ENCODE peak calls at places on chromosomes 11 and 22, in seven cellular contexts. R is caudate nucleus, P is kidney epithelial cell, K is left ventricle myocardium superior, N is T-helper 2 cell, I is choroid plexus epithelial cell, W is H9. Z is an unnamed sample.

GRCh38 chr11:102517670-102518069 is 12.9 kb downstream of the MMP7 start:
- DNase-seq in W (no peak), K (no peak), P (no peak), R (no peak), I (no peak), N (no peak), Z (no peak)

GRCh38 chr11:71204748-71205664 is 47.4 kb downstream of the SHANK2 start:
- DNase-seq in I (no peak), W (no peak), K (peak), N (no peak), P (no peak), R (no peak), Z (no peak)

GRCh38 chr11:68120212-68121066 is 749 bp downstream of the CHKA start:
- DNase-seq in R (no peak), P (no peak), N (peak), W (peak), I (peak), K (peak), Z (peak)

GRCh38 chr11:73141309-73142127 is 600 bp downstream of the FCHSD2 start:
- DNase-seq in N (peak), I (peak), K (peak), W (peak), P (no peak), R (no peak), Z (peak)

GRCh38 chr22:39808087-39808486 is 85.5 kb downstream of the ENTHD1 start:
- DNase-seq in P (no peak), W (peak), I (peak), R (no peak), N (no peak), K (peak), Z (peak)

GRCh38 chr11:18669211-18669593 is 29.4 kb upstream of the TMEM86A start:
- DNase-seq in P (no peak), R (no peak), I (peak), N (no peak), K (no peak), W (no peak), Z (no peak)

GRCh38 chr11:68271781-68272608 is at the start of gene C11orf24:
- DNase-seq in I (peak), P (peak), W (peak), N (peak), R (peak), K (peak), Z (peak)

GRCh38 chr11:120132645-120133185 is 5.2 kb downstream of the TRIM29 start:
- DNase-seq in R (no peak), P (no peak), I (no peak), W (peak), N (no peak), K (no peak), Z (no peak)

GRCh38 chr11:45471002-45471665 is 185.0 kb upstream of the SYT13 start:
- DNase-seq in I (no peak), N (no peak), P (no peak), W (no peak), K (no peak), R (no peak), Z (no peak)

GRCh38 chr22:40391417-40391816 is 21.0 kb downstream of the SGSM3 start:
- DNase-seq in K (no peak), P (no peak), N (no peak), I (no peak), R (no peak), W (no peak), Z (no peak)

GRCh38 chr22:21726650-21727049 is 8.9 kb downstream of the YPEL1 start:
- DNase-seq in I (peak), W (peak), P (no peak), N (no peak), K (no peak), R (no peak), Z (peak)

GRCh38 chr11:63866211-63866610 is 27.3 kb downstream of the MARK2 start:
- DNase-seq in K (peak), N (no peak), W (no peak), I (peak), P (no peak), R (no peak), Z (no peak)

GRCh38 chr11:134033696-134034491 is 35.0 kb upstream of the JAM3 start:
- DNase-seq in N (no peak), R (peak), K (peak), P (peak), I (peak), W (peak), Z (peak)

GRCh38 chr22:42635531-42635930 is 4.9 kb downstream of the ATP5MGL start:
- DNase-seq in P (peak), W (no peak), N (no peak), R (no peak), I (peak), K (peak), Z (no peak)

GRCh38 chr11:106286881-106287504 is 209.5 kb downstream of the AASDHPPT start:
- DNase-seq in R (no peak), N (no peak), I (no peak), W (no peak), K (no peak), P (no peak), Z (peak)

GRCh38 chr11:30041171-30041570 is 24.3 kb upstream of the KCNA4 start:
- DNase-seq in R (no peak), I (no peak), W (no peak), N (no peak), P (no peak), K (no peak), Z (no peak)

GRCh38 chr11:73481626-73482025 is 105.4 kb downstream of the RELT start:
- DNase-seq in K (no peak), W (no peak), I (no peak), N (no peak), P (no peak), R (no peak), Z (no peak)

GRCh38 chr11:90476442-90477007 is 253.7 kb upstream of the CHORDC1 start:
- DNase-seq in K (no peak), N (no peak), W (peak), I (peak), R (no peak), P (peak), Z (peak)

GRCh38 chr11:108754901-108755625 is 90.2 kb downstream of the DDX10 start:
- DNase-seq in N (no peak), I (peak), R (no peak), P (no peak), K (no peak), W (no peak), Z (no peak)

GRCh38 chr11:79484872-79485271 is 44.0 kb upstream of the TENM4 start:
- DNase-seq in I (no peak), R (no peak), K (no peak), N (no peak), P (no peak), W (no peak), Z (no peak)

GRCh38 chr11:2310786-2311455 is 9.1 kb downstream of the TSPAN32 start:
- DNase-seq in N (no peak), P (no peak), R (no peak), W (no peak), I (no peak), K (no peak), Z (no peak)

GRCh38 chr11:87097582-87097981 is 59.8 kb downstream of the TMEM135 start:
- DNase-seq in P (no peak), I (peak), W (peak), N (no peak), R (no peak), K (no peak), Z (peak)

GRCh38 chr22:36546092-36546804 is 17.3 kb upstream of the EIF3D start:
- DNase-seq in W (peak), N (no peak), I (peak), P (no peak), R (peak), K (peak), Z (peak)

GRCh38 chr11:35980646-35981402 is 37.0 kb downstream of the LDLRAD3 start:
- DNase-seq in W (no peak), I (peak), P (no peak), N (no peak), R (no peak), K (no peak), Z (no peak)

GRCh38 chr11:96424693-96425092 is 34.9 kb downstream of the JRKL start:
- DNase-seq in W (no peak), I (peak), P (no peak), K (no peak), R (no peak), N (no peak), Z (no peak)

GRCh38 chr11:96744697-96745096 is 354.9 kb downstream of the JRKL start:
- DNase-seq in K (no peak), W (no peak), R (no peak), N (no peak), P (no peak), I (peak), Z (no peak)

GRCh38 chr11:21893468-21893867 is 299.4 kb upstream of the ANO5 start:
- DNase-seq in W (no peak), K (no peak), I (no peak), N (no peak), R (no peak), P (no peak), Z (no peak)

GRCh38 chr11:4203603-4204360 is 109.2 kb downstream of the RRM1 start:
- DNase-seq in R (no peak), P (no peak), N (no peak), K (no peak), W (peak), I (no peak), Z (peak)

GRCh38 chr22:25852223-25852622 is 110.2 kb downstream of the MYO18B start:
- DNase-seq in I (no peak), N (no peak), K (no peak), W (no peak), P (no peak), R (no peak), Z (no peak)

GRCh38 chr11:108538022-108538424 is 39.8 kb upstream of the POGLUT3 start:
- DNase-seq in P (no peak), K (no peak), W (no peak), I (no peak), R (no peak), N (no peak), Z (no peak)

GRCh38 chr11:78344114-78344513 is 73.5 kb downstream of the GAB2 start:
- DNase-seq in P (no peak), R (no peak), I (no peak), K (no peak), N (no peak), W (no peak), Z (no peak)

GRCh38 chr11:17695454-17696441 is 23.6 kb upstream of the MYOD1 start:
- DNase-seq in R (no peak), N (no peak), P (no peak), I (no peak), K (no peak), W (no peak), Z (peak)

GRCh38 chr22:24697671-24698082 is 76.8 kb downstream of the PIWIL3 start:
- DNase-seq in I (no peak), P (no peak), W (no peak), N (no peak), R (no peak), K (peak), Z (no peak)

GRCh38 chr11:77580712-77581337 is 8.9 kb upstream of the AQP11 start:
- DNase-seq in I (no peak), P (no peak), K (no peak), N (no peak), W (no peak), R (no peak), Z (peak)